ENCODE peak calls at places on chromosomes 2 and 18, in nine cellular contexts. One of them, this sample, is unnamed.

GRCh38 chr2:100208375-100208774 is 66.0 kb upstream of the AFF3 start:
- DNase-seq in NB4: no peak
- DNase-seq in choroid plexus epithelial cell: no peak
- DNase-seq in CD4-positive, alpha-beta T cell: no peak
- DNase-seq in type B pancreatic cell: no peak
- DNase-seq in fibroblast of lung: no peak
- DNase-seq in coronary artery: no peak
- DNase-seq in left ventricle myocardium inferior: no peak
- DNase-seq in lung: no peak
- DNase-seq in this sample: no peak

GRCh38 chr2:1054399-1054798 is 103.8 kb downstream of the SNTG2 start:
- DNase-seq in NB4: no peak
- DNase-seq in choroid plexus epithelial cell: no peak
- DNase-seq in CD4-positive, alpha-beta T cell: no peak
- DNase-seq in type B pancreatic cell: no peak
- DNase-seq in fibroblast of lung: no peak
- DNase-seq in coronary artery: no peak
- DNase-seq in left ventricle myocardium inferior: no peak
- DNase-seq in lung: no peak
- DNase-seq in this sample: no peak

GRCh38 chr2:27717070-27717453 is 53.4 kb downstream of the SLC4A1AP start:
- DNase-seq in NB4: peak; percentile 50
- DNase-seq in choroid plexus epithelial cell: no peak
- DNase-seq in CD4-positive, alpha-beta T cell: no peak
- DNase-seq in type B pancreatic cell: no peak
- DNase-seq in fibroblast of lung: peak; percentile 71
- DNase-seq in coronary artery: no peak
- DNase-seq in left ventricle myocardium inferior: peak; percentile 50
- DNase-seq in lung: no peak
- DNase-seq in this sample: no peak

GRCh38 chr2:233056961-233057605 is 3.1 kb upstream of the INPP5D start:
- DNase-seq in NB4: no peak
- DNase-seq in choroid plexus epithelial cell: no peak
- DNase-seq in CD4-positive, alpha-beta T cell: no peak
- DNase-seq in type B pancreatic cell: no peak
- DNase-seq in fibroblast of lung: no peak
- DNase-seq in coronary artery: peak; percentile 54
- DNase-seq in left ventricle myocardium inferior: no peak
- DNase-seq in lung: no peak
- DNase-seq in this sample: peak; percentile 13

GRCh38 chr2:96527052-96527964 is 9.2 kb upstream of the ARID5A start:
- DNase-seq in NB4: peak; percentile 74
- DNase-seq in choroid plexus epithelial cell: peak; percentile 31
- DNase-seq in CD4-positive, alpha-beta T cell: no peak
- DNase-seq in type B pancreatic cell: peak; percentile 69
- DNase-seq in fibroblast of lung: peak; percentile 33
- DNase-seq in coronary artery: no peak
- DNase-seq in left ventricle myocardium inferior: no peak
- DNase-seq in lung: no peak
- DNase-seq in this sample: peak; percentile 57

GRCh38 chr2:96397756-96398525 is 62.4 kb downstream of the NCAPH start:
- DNase-seq in NB4: no peak
- DNase-seq in choroid plexus epithelial cell: no peak
- DNase-seq in CD4-positive, alpha-beta T cell: no peak
- DNase-seq in type B pancreatic cell: no peak
- DNase-seq in fibroblast of lung: no peak
- DNase-seq in coronary artery: no peak
- DNase-seq in left ventricle myocardium inferior: no peak
- DNase-seq in lung: no peak
- DNase-seq in this sample: no peak

GRCh38 chr18:40258298-40258697 is 1696.7 kb upstream of the PIK3C3 start:
- DNase-seq in NB4: no peak
- DNase-seq in choroid plexus epithelial cell: peak; percentile 4
- DNase-seq in CD4-positive, alpha-beta T cell: no peak
- DNase-seq in type B pancreatic cell: no peak
- DNase-seq in fibroblast of lung: no peak
- DNase-seq in coronary artery: no peak
- DNase-seq in left ventricle myocardium inferior: no peak
- DNase-seq in lung: no peak
- DNase-seq in this sample: no peak

GRCh38 chr2:235394278-235394828 is 99.5 kb upstream of the AGAP1 start:
- DNase-seq in NB4: no peak
- DNase-seq in choroid plexus epithelial cell: peak; percentile 88
- DNase-seq in CD4-positive, alpha-beta T cell: no peak
- DNase-seq in type B pancreatic cell: no peak
- DNase-seq in fibroblast of lung: peak; percentile 90
- DNase-seq in coronary artery: no peak
- DNase-seq in left ventricle myocardium inferior: no peak
- DNase-seq in lung: no peak
- DNase-seq in this sample: no peak

GRCh38 chr2:25435421-25435820 is 93.7 kb upstream of the DNMT3A start:
- DNase-seq in NB4: no peak
- DNase-seq in choroid plexus epithelial cell: no peak
- DNase-seq in CD4-positive, alpha-beta T cell: no peak
- DNase-seq in type B pancreatic cell: no peak
- DNase-seq in fibroblast of lung: no peak
- DNase-seq in coronary artery: no peak
- DNase-seq in left ventricle myocardium inferior: no peak
- DNase-seq in lung: no peak
- DNase-seq in this sample: no peak

GRCh38 chr2:112812318-112813042 is 24.1 kb downstream of the IL1B start:
- DNase-seq in NB4: no peak
- DNase-seq in choroid plexus epithelial cell: peak; percentile 86
- DNase-seq in CD4-positive, alpha-beta T cell: no peak
- DNase-seq in type B pancreatic cell: no peak
- DNase-seq in fibroblast of lung: peak; percentile 72
- DNase-seq in coronary artery: no peak
- DNase-seq in left ventricle myocardium inferior: no peak
- DNase-seq in lung: no peak
- DNase-seq in this sample: no peak

GRCh38 chr2:627340-627709 is 49.9 kb downstream of the TMEM18 start:
- DNase-seq in NB4: no peak
- DNase-seq in choroid plexus epithelial cell: no peak
- DNase-seq in CD4-positive, alpha-beta T cell: no peak
- DNase-seq in type B pancreatic cell: no peak
- DNase-seq in fibroblast of lung: no peak
- DNase-seq in coronary artery: peak; percentile 47
- DNase-seq in left ventricle myocardium inferior: no peak
- DNase-seq in lung: no peak
- DNase-seq in this sample: no peak

GRCh38 chr2:9222246-9222898 is 15.8 kb downstream of the ASAP2 start:
- DNase-seq in NB4: no peak
- DNase-seq in choroid plexus epithelial cell: no peak
- DNase-seq in CD4-positive, alpha-beta T cell: no peak
- DNase-seq in type B pancreatic cell: no peak
- DNase-seq in fibroblast of lung: peak; percentile 43
- DNase-seq in coronary artery: no peak
- DNase-seq in left ventricle myocardium inferior: no peak
- DNase-seq in lung: no peak
- DNase-seq in this sample: no peak

GRCh38 chr2:47304654-47305053 is 98.3 kb upstream of the MSH2 start:
- DNase-seq in NB4: no peak
- DNase-seq in choroid plexus epithelial cell: no peak
- DNase-seq in CD4-positive, alpha-beta T cell: no peak
- DNase-seq in type B pancreatic cell: no peak
- DNase-seq in fibroblast of lung: no peak
- DNase-seq in coronary artery: no peak
- DNase-seq in left ventricle myocardium inferior: no peak
- DNase-seq in lung: no peak
- DNase-seq in this sample: no peak

GRCh38 chr2:129771606-129772598 is 207.6 kb upstream of the RAB6C start:
- DNase-seq in NB4: no peak
- DNase-seq in choroid plexus epithelial cell: no peak
- DNase-seq in CD4-positive, alpha-beta T cell: no peak
- DNase-seq in type B pancreatic cell: no peak
- DNase-seq in fibroblast of lung: no peak
- DNase-seq in coronary artery: no peak
- DNase-seq in left ventricle myocardium inferior: no peak
- DNase-seq in lung: no peak
- DNase-seq in this sample: no peak

GRCh38 chr2:240588669-240589068 is 2.1 kb downstream of the CAPN10 start:
- DNase-seq in NB4: no peak
- DNase-seq in choroid plexus epithelial cell: no peak
- DNase-seq in CD4-positive, alpha-beta T cell: no peak
- DNase-seq in type B pancreatic cell: no peak
- DNase-seq in fibroblast of lung: no peak
- DNase-seq in coronary artery: no peak
- DNase-seq in left ventricle myocardium inferior: no peak
- DNase-seq in lung: no peak
- DNase-seq in this sample: no peak

GRCh38 chr2:37167636-37168182 is 10.9 kb upstream of the EIF2AK2 start:
- DNase-seq in NB4: no peak
- DNase-seq in choroid plexus epithelial cell: peak; percentile 62
- DNase-seq in CD4-positive, alpha-beta T cell: no peak
- DNase-seq in type B pancreatic cell: no peak
- DNase-seq in fibroblast of lung: peak; percentile 27
- DNase-seq in coronary artery: no peak
- DNase-seq in left ventricle myocardium inferior: no peak
- DNase-seq in lung: no peak
- DNase-seq in this sample: no peak

GRCh38 chr2:172305066-172305465 is 122.3 kb upstream of the ITGA6 start:
- DNase-seq in NB4: no peak
- DNase-seq in choroid plexus epithelial cell: no peak
- DNase-seq in CD4-positive, alpha-beta T cell: no peak
- DNase-seq in type B pancreatic cell: no peak
- DNase-seq in fibroblast of lung: no peak
- DNase-seq in coronary artery: no peak
- DNase-seq in left ventricle myocardium inferior: no peak
- DNase-seq in lung: no peak
- DNase-seq in this sample: no peak

GRCh38 chr18:73549236-73549635 is 598.4 kb downstream of the FBXO15 start:
- DNase-seq in NB4: no peak
- DNase-seq in choroid plexus epithelial cell: peak; percentile 16
- DNase-seq in CD4-positive, alpha-beta T cell: no peak
- DNase-seq in type B pancreatic cell: no peak
- DNase-seq in fibroblast of lung: no peak
- DNase-seq in coronary artery: no peak
- DNase-seq in left ventricle myocardium inferior: no peak
- DNase-seq in lung: no peak
- DNase-seq in this sample: no peak
- TF ChIP-seq CTCF in NB4: no peak
- TF ChIP-seq CTCF in choroid plexus epithelial cell: no peak
- TF ChIP-seq CTCF in CD4-positive, alpha-beta T cell: no peak
- TF ChIP-seq CTCF in type B pancreatic cell: no peak
- TF ChIP-seq CTCF in fibroblast of lung: no peak
- TF ChIP-seq CTCF in coronary artery: no peak
- TF ChIP-seq CTCF in left ventricle myocardium inferior: no peak
- TF ChIP-seq CTCF in lung: no peak
- TF ChIP-seq CTCF in this sample: no peak

DNA sequence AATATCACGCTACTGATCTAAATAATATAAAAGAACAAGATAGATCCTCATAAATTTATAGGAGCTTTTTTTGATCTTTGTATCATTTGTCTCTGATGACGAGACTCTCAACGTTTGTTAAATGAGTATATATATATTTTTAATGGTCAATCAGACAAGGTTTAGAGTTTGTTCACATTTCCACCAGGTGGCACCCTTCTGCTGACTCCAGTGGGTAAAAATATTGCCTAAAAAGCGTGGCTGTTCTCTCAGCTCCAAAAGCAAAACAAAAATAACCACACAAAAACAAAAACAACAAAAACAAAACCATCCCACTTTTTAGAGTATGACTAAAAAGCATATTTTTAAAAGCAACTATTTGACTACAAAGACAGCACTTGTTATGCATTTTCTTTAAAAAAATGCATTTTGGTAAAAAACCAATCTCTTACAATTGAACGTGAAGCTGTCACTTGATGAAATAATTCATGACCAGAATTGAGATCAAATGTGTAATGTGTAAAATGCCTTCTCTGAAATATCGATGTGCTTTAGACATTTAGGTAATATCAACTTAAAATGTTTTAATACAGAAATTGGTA is 723.2 kb downstream of the DPP10 start:
- DNase-seq in NB4: peak; percentile 51
- DNase-seq in choroid plexus epithelial cell: peak; percentile 45
- DNase-seq in CD4-positive, alpha-beta T cell: no peak
- DNase-seq in type B pancreatic cell: no peak
- DNase-seq in fibroblast of lung: peak; percentile 11
- DNase-seq in coronary artery: no peak
- DNase-seq in left ventricle myocardium inferior: no peak
- DNase-seq in lung: no peak
- DNase-seq in this sample: no peak
- TF ChIP-seq CTCF in NB4: peak; percentile 58
- TF ChIP-seq CTCF in choroid plexus epithelial cell: peak; percentile 62
- TF ChIP-seq CTCF in CD4-positive, alpha-beta T cell: no peak
- TF ChIP-seq CTCF in type B pancreatic cell: peak; percentile 86
- TF ChIP-seq CTCF in fibroblast of lung: peak; percentile 46
- TF ChIP-seq CTCF in coronary artery: no peak
- TF ChIP-seq CTCF in left ventricle myocardium inferior: peak; percentile 54
- TF ChIP-seq CTCF in lung: peak; percentile 8
- TF ChIP-seq CTCF in this sample: no peak

DNA sequence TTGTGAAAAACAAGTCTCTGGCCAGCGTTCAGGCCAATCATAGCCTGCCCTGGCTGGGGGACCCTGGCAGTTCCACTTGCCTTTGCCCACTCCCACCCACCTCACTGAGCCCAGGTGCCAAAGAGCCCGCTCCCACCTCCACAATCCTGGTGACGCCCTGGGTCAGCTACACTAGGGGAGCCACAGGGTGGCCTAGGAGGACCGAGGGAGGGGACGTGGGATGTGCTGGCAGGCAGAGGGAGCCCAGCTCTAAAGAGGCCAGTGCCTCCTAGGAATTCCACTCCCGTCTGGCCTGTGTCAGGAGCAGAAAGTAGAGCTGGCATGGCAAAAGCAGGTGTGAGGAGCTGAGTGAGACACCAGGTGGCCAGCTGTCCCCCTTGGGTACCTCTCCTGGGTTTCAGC is 49.3 kb downstream of the TNS1 start:
- DNase-seq in NB4: no peak
- DNase-seq in choroid plexus epithelial cell: no peak
- DNase-seq in CD4-positive, alpha-beta T cell: no peak
- DNase-seq in type B pancreatic cell: no peak
- DNase-seq in fibroblast of lung: no peak
- DNase-seq in coronary artery: no peak
- DNase-seq in left ventricle myocardium inferior: no peak
- DNase-seq in lung: no peak
- DNase-seq in this sample: no peak
- TF ChIP-seq CTCF in NB4: no peak
- TF ChIP-seq CTCF in choroid plexus epithelial cell: no peak
- TF ChIP-seq CTCF in CD4-positive, alpha-beta T cell: no peak
- TF ChIP-seq CTCF in type B pancreatic cell: no peak
- TF ChIP-seq CTCF in fibroblast of lung: peak; percentile 12
- TF ChIP-seq CTCF in coronary artery: no peak
- TF ChIP-seq CTCF in left ventricle myocardium inferior: peak; percentile 34
- TF ChIP-seq CTCF in lung: no peak
- TF ChIP-seq CTCF in this sample: no peak

DNA sequence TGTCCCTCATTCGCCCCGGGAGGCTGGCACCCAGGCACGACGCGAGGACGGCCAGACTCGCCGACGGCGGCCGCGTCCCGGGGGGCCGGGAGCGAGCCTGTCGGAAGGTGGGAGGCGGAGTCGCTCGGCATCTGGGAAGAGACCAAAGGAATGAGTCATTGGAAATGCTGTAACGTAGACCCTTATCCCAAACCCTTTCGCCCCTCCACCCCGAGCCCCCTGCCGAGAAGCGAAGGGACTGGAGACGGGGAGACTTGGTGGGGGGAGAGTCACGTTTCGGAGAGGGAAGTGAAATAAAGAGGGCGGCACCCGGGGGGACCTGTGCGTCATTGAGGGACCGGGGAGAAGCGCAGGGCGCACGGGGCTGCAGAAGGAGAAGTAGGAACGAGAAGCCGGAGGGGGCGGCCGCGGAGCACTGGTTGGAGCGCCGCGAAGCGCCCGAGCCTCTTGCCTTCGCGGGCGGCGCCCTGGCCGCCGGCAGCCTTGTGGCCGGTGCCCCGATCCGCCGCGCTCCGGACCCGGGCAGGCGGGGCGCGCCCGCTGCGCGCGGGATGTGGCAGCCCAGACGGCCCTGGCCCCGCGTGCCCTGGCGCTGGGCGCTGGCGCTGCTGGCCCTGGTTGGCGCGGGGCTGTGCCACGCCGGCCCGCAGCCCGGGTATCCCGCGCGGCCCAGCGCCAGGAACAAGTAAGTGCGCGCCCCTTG is at the start of gene EMILIN2:
- DNase-seq in NB4: peak; percentile 93
- DNase-seq in choroid plexus epithelial cell: peak; percentile 53
- DNase-seq in CD4-positive, alpha-beta T cell: peak; percentile 23
- DNase-seq in type B pancreatic cell: no peak
- DNase-seq in fibroblast of lung: peak; percentile 41
- DNase-seq in coronary artery: peak; percentile 81
- DNase-seq in left ventricle myocardium inferior: peak; percentile 75
- DNase-seq in lung: peak; percentile 67
- DNase-seq in this sample: peak; percentile 87
- TF ChIP-seq CTCF in NB4: no peak
- TF ChIP-seq CTCF in choroid plexus epithelial cell: no peak
- TF ChIP-seq CTCF in CD4-positive, alpha-beta T cell: no peak
- TF ChIP-seq CTCF in type B pancreatic cell: no peak
- TF ChIP-seq CTCF in fibroblast of lung: no peak
- TF ChIP-seq CTCF in coronary artery: no peak
- TF ChIP-seq CTCF in left ventricle myocardium inferior: no peak
- TF ChIP-seq CTCF in lung: no peak
- TF ChIP-seq CTCF in this sample: no peak

This sample was measured in activated B cell treated with CpG ODN at 0.5 μM for 24 hours.